ENCODE peak calls at places on chromosomes 5 and 9, in eight cellular contexts. Q, H, L, X, C, P, R and E are unnamed samples.

GRCh38 chr5:119076080-119076479 is 5.2 kb downstream of the DMXL1 start:
- DNase-seq in L (no peak), Q (no peak), H (no peak), C (no peak), P (no peak), X (no peak), R (no peak), E (no peak)

GRCh38 chr5:98121036-98121936 is 652.2 kb upstream of the RGMB start:
- DNase-seq in X (no peak), H (peak; percentile 60), P (no peak), R (peak; percentile 16), L (no peak), Q (no peak), C (peak; percentile 37), E (no peak)

GRCh38 chr5:158174918-158175663 is 316.1 kb upstream of the CLINT1 start:
- DNase-seq in R (peak; percentile 79), X (peak; percentile 49), P (peak; percentile 79), L (peak; percentile 67), H (peak; percentile 85), C (no peak), Q (peak; percentile 56), E (peak; percentile 81)

GRCh38 chr9:136821333-136822031 is 13.7 kb downstream of the RABL6 start:
- DNase-seq in Q (no peak), X (no peak), C (peak; percentile 75), L (no peak), H (peak; percentile 47), R (no peak), P (peak; percentile 27), E (peak; percentile 82)

GRCh38 chr5:181186902-181187499 is 18.0 kb downstream of the TRIM7 start:
- DNase-seq in Q (no peak), X (no peak), H (no peak), L (no peak), P (no peak), C (no peak), R (no peak), E (no peak)

GRCh38 chr9:105296889-105297288 is 52.4 kb downstream of the SLC44A1 start:
- DNase-seq in H (no peak), Q (no peak), C (no peak), X (no peak), R (no peak), P (peak; percentile 96), L (no peak), E (peak; percentile 88)

GRCh38 chr9:86921141-86921868 is 26.0 kb downstream of the GAS1 start:
- DNase-seq in P (peak; percentile 42), R (no peak), H (no peak), L (no peak), C (no peak), X (no peak), Q (no peak), E (no peak)

GRCh38 chr5:93576015-93576414 is 5.0 kb downstream of the NR2F1-AS1 start:
- DNase-seq in R (no peak), P (no peak), L (no peak), H (no peak), Q (no peak), C (no peak), X (no peak), E (no peak)

GRCh38 chr9:1140057-1140456 is 89.9 kb downstream of the DMRT2 start:
- DNase-seq in P (no peak), X (no peak), R (no peak), L (no peak), H (no peak), C (no peak), Q (no peak), E (no peak)

GRCh38 chr9:98576859-98577258 is 131.9 kb downstream of the GABBR2 start:
- DNase-seq in Q (no peak), C (no peak), L (no peak), P (no peak), X (no peak), R (no peak), H (no peak), E (no peak)

GRCh38 chr9:76373173-76373771 is 21.0 kb downstream of the RFK start:
- DNase-seq in Q (no peak), P (peak; percentile 96), X (no peak), H (no peak), C (no peak), L (peak; percentile 85), R (no peak), E (peak; percentile 36)

GRCh38 chr9:32978051-32978450 is 23.4 kb downstream of the APTX start:
- DNase-seq in L (no peak), H (no peak), C (no peak), R (no peak), X (no peak), P (no peak), Q (no peak), E (no peak)

GRCh38 chr5:112004867-112005532 is 248.0 kb upstream of the NREP start:
- DNase-seq in P (peak; percentile 55), L (no peak), C (no peak), H (no peak), X (no peak), Q (no peak), R (no peak), E (peak; percentile 49)

GRCh38 chr9:82893549-82893948 is 169.4 kb downstream of the RASEF start:
- DNase-seq in P (no peak), R (no peak), L (no peak), H (no peak), X (no peak), C (no peak), Q (no peak), E (no peak)

GRCh38 chr5:93402451-93402850 is 178.6 kb downstream of the NR2F1-AS1 start:
- DNase-seq in R (no peak), L (no peak), Q (no peak), C (no peak), X (no peak), P (no peak), H (no peak), E (no peak)

GRCh38 chr5:64977779-64978178 is 209.0 kb downstream of the CWC27 start:
- DNase-seq in R (no peak), Q (no peak), P (peak; percentile 72), L (no peak), C (no peak), X (no peak), H (no peak), E (no peak)

GRCh38 chr9:130473521-130473920 is 28.8 kb downstream of the ASS1 start:
- DNase-seq in L (no peak), Q (no peak), C (no peak), R (no peak), P (no peak), X (no peak), H (no peak), E (no peak)